ENCODE peak calls at places on chromosome 22, in nine cellular contexts. E is RWPE1, Z is body of pancreas, N is tibial artery, U is AG09309, X is cardiac muscle cell, C is IMR-90, H is PC-9, K is tibial nerve. A is an unnamed sample.

GRCh38 chr22:38709306-38709705 is 3.6 kb downstream of the GTPBP1 start:
- DNase-seq in K (no peak), U (no peak), E (no peak), N (no peak), C (no peak), X (no peak), H (no peak), Z (no peak), A (no peak)

GRCh38 chr22:48089601-48090331 is 1327.3 kb downstream of the TBC1D22A start:
- DNase-seq in C (no peak), E (no peak), Z (no peak), K (peak; percentile 59), U (no peak), N (peak; percentile 77), X (no peak), H (no peak), A (no peak)

GRCh38 chr22:20111045-20111688 is 4.7 kb upstream of the RANBP1 start:
- DNase-seq in U (no peak), H (no peak), N (no peak), X (peak; percentile 37), E (no peak), K (no peak), Z (no peak), C (peak; percentile 5), A (no peak)

GRCh38 chr22:49534386-49534785 is 293.3 kb downstream of the BRD1 start:
- DNase-seq in U (no peak), X (no peak), N (peak; percentile 21), H (no peak), C (no peak), Z (no peak), K (no peak), E (no peak), A (no peak)

GRCh38 chr22:34709641-34710040 is 356.3 kb upstream of the ISX start:
- DNase-seq in Z (no peak), N (no peak), E (no peak), C (no peak), U (no peak), H (peak; percentile 59), K (no peak), X (no peak), A (no peak)

GRCh38 chr22:41320416-41321240 is 19.3 kb downstream of the ZC3H7B start:
- DNase-seq in N (no peak), K (no peak), Z (no peak), H (no peak), U (no peak), C (no peak), E (no peak), X (no peak), A (no peak)

GRCh38 chr22:49380828-49381114 is 446.9 kb downstream of the BRD1 start:
- DNase-seq in N (no peak), K (no peak), H (no peak), Z (no peak), E (no peak), U (no peak), C (no peak), X (no peak), A (no peak)

GRCh38 chr22:39259698-39260097 is 14.9 kb upstream of the PDGFB start:
- DNase-seq in N (no peak), X (no peak), K (no peak), E (no peak), U (no peak), Z (peak; percentile 75), H (no peak), C (no peak), A (no peak)

GRCh38 chr22:37647928-37648327 is 8.5 kb downstream of the SH3BP1 start:
- DNase-seq in X (no peak), U (no peak), N (no peak), Z (peak; percentile 83), C (no peak), H (no peak), K (no peak), E (no peak), A (no peak)

GRCh38 chr22:38461057-38461413 is 6.0 kb upstream of the KCNJ4 start:
- DNase-seq in X (no peak), N (no peak), U (no peak), C (no peak), E (no peak), H (no peak), K (no peak), Z (no peak), A (no peak)

GRCh38 chr22:39241632-39242388 is 3.0 kb downstream of the PDGFB start:
- DNase-seq in K (no peak), E (no peak), U (no peak), C (no peak), H (no peak), X (no peak), N (no peak), Z (no peak), A (no peak)

GRCh38 chr22:24418786-24419479 is 8.5 kb upstream of the ADORA2A start:
- DNase-seq in U (no peak), C (no peak), H (no peak), Z (no peak), E (no peak), K (no peak), X (no peak), N (no peak), A (no peak)

GRCh38 chr22:50704510-50705218 is 32.0 kb downstream of the SHANK3 start:
- DNase-seq in C (no peak), X (no peak), K (no peak), E (no peak), Z (no peak), N (no peak), H (no peak), U (no peak), A (no peak)

GRCh38 chr22:29219881-29220670 is 14.4 kb downstream of the EMID1 start:
- DNase-seq in X (no peak), C (no peak), K (no peak), Z (peak; percentile 25), N (no peak), U (no peak), H (no peak), E (no peak), A (no peak)

GRCh38 chr22:47201186-47201995 is 438.9 kb downstream of the TBC1D22A start:
- DNase-seq in H (no peak), Z (peak; percentile 93), N (peak; percentile 47), X (no peak), K (peak; percentile 5), U (no peak), E (no peak), C (no peak), A (no peak)

GRCh38 chr22:24440270-24440717 is 12.9 kb downstream of the ADORA2A start:
- DNase-seq in E (no peak), Z (no peak), X (no peak), H (no peak), U (no peak), C (no peak), N (peak; percentile 65), K (no peak), A (peak; percentile 13)

GRCh38 chr22:48376936-48377335 is 1450.7 kb downstream of the BRD1 start:
- DNase-seq in H (no peak), U (no peak), C (no peak), N (peak; percentile 41), Z (no peak), X (no peak), E (no peak), K (no peak), A (no peak)

GRCh38 chr22:31082606-31083376 is 1.7 kb downstream of the SMTN start:
- DNase-seq in X (peak; percentile 61), E (no peak), N (peak; percentile 92), H (peak; percentile 65), U (no peak), K (no peak), C (peak; percentile 64), Z (peak; percentile 73), A (no peak)
- TF ChIP-seq CTCF in X (peak; percentile 68), E (peak; percentile 31), N (peak; percentile 78), H (peak; percentile 63), U (peak; percentile 80), K (peak; percentile 77), C (peak; percentile 58), Z (peak; percentile 45), A (peak; percentile 43)

DNA sequence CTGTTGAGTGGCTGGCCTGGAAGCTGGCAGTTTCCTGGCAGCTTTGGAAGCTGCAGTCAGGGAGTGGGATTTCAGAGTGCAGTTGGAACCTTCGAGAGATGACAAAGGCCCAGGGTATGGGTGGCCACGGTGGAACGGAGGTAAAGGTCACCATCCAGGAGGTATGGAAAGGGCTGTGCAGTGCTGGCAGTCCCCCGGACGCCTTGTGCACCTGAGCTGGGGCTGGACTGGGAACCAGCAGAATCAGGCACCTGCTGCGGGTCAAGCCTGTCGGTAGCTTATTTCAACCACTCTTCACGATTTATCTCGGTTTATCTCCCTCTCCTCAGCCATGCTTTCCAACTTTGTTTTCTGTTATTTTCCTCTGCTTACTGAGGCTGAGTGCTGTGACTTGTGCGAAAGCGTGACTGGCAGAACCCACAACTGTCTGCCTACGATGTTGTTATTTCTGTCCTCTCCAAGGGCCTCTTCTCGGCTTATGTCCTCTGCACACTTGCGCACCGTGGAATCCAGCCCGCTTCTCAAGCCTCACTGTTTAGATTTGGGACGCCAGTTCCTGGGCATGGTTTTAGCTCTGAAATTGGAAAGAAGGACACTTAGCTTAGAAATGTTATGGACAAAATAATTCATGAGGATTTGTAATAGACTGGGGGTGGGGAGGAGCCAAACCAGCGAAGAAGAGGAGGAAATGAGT is 24.0 kb upstream of the ATXN10 start:
- DNase-seq in X (no peak), C (no peak), Z (no peak), N (peak; percentile 61), U (no peak), K (no peak), H (no peak), E (no peak), A (no peak)
- TF ChIP-seq CTCF in X (no peak), C (no peak), Z (no peak), N (no peak), U (no peak), K (no peak), H (no peak), E (no peak), A (no peak)

GRCh38 chr22:26561756-26562417 is 28.0 kb downstream of the TPST2 start:
- DNase-seq in K (no peak), Z (peak; percentile 95), X (no peak), U (no peak), H (no peak), N (no peak), E (no peak), C (no peak), A (no peak)

GRCh38 chr22:26565181-26565580 is 24.8 kb downstream of the TPST2 start:
- DNase-seq in X (no peak), K (no peak), Z (peak; percentile 84), N (no peak), C (no peak), E (peak; percentile 14), U (no peak), H (no peak), A (no peak)

GRCh38 chr22:26564181-26564580 is 25.8 kb downstream of the TPST2 start:
- DNase-seq in E (peak; percentile 34), C (no peak), H (no peak), X (no peak), Z (peak; percentile 56), N (no peak), U (no peak), K (no peak), A (no peak)

GRCh38 chr22:26564672-26565071 is 25.3 kb downstream of the TPST2 start:
- DNase-seq in C (no peak), K (no peak), Z (no peak), H (no peak), U (no peak), E (no peak), N (no peak), X (no peak), A (no peak)

GRCh38 chr22:26563022-26563421 is 26.9 kb downstream of the TPST2 start:
- DNase-seq in H (no peak), K (no peak), E (no peak), N (no peak), U (no peak), C (no peak), X (no peak), Z (peak; percentile 46), A (no peak)
- TF ChIP-seq CTCF in H (no peak), K (no peak), E (no peak), N (no peak), U (no peak), C (no peak), X (no peak), Z (no peak), A (peak; percentile 21)

GRCh38 chr22:36452473-36453265 is 28.8 kb downstream of the TXN2 start:
- DNase-seq in X (peak; percentile 70), E (no peak), K (no peak), N (no peak), C (no peak), U (no peak), H (no peak), Z (no peak), A (no peak)
- TF ChIP-seq CTCF in X (no peak), E (no peak), K (no peak), N (no peak), C (no peak), U (no peak), H (no peak), Z (no peak), A (no peak)